ENCODE peak calls at places on chromosomes 4 and X, in eight cellular contexts. One of them, this sample, is unnamed.
A peak's percentile ranks its signal among the peaks of the same experiment; 100 is the strongest.

GRCh38 chrX:133323450-133323849 is 91.8 kb downstream of the GPC4 start:
- DNase-seq in K562: no peak
- DNase-seq in heart left ventricle: no peak
- DNase-seq in A549: no peak
- DNase-seq in stomach: no peak
- DNase-seq in lower leg skin: no peak
- DNase-seq in tibial nerve: no peak
- DNase-seq in HCT116: no peak
- DNase-seq in this sample: no peak

GRCh38 chr4:47668810-47669408 is 169.0 kb downstream of the CORIN start:
- DNase-seq in K562: peak; percentile 51
- DNase-seq in heart left ventricle: no peak
- DNase-seq in A549: peak; percentile 44
- DNase-seq in stomach: no peak
- DNase-seq in lower leg skin: no peak
- DNase-seq in tibial nerve: peak; percentile 64
- DNase-seq in HCT116: peak; percentile 36
- DNase-seq in this sample: peak; percentile 76

GRCh38 chrX:80799616-80800015 is 10.1 kb downstream of the BRWD3 start:
- DNase-seq in K562: no peak
- DNase-seq in heart left ventricle: no peak
- DNase-seq in A549: no peak
- DNase-seq in stomach: no peak
- DNase-seq in lower leg skin: no peak
- DNase-seq in tibial nerve: no peak
- DNase-seq in HCT116: no peak
- DNase-seq in this sample: no peak

GRCh38 chr4:947491-947971 is 15.3 kb downstream of the TMEM175 start:
- DNase-seq in K562: no peak
- DNase-seq in heart left ventricle: no peak
- DNase-seq in A549: no peak
- DNase-seq in stomach: no peak
- DNase-seq in lower leg skin: peak; percentile 80
- DNase-seq in tibial nerve: no peak
- DNase-seq in HCT116: no peak
- DNase-seq in this sample: no peak

GRCh38 chr4:119623025-119623424 is 5.6 kb downstream of the PDE5A start:
- DNase-seq in K562: no peak
- DNase-seq in heart left ventricle: no peak
- DNase-seq in A549: no peak
- DNase-seq in stomach: no peak
- DNase-seq in lower leg skin: no peak
- DNase-seq in tibial nerve: no peak
- DNase-seq in HCT116: no peak
- DNase-seq in this sample: peak; percentile 30

GRCh38 chrX:47566841-47567240 is 5.8 kb downstream of the ARAF start:
- DNase-seq in K562: no peak
- DNase-seq in heart left ventricle: no peak
- DNase-seq in A549: no peak
- DNase-seq in stomach: no peak
- DNase-seq in lower leg skin: no peak
- DNase-seq in tibial nerve: no peak
- DNase-seq in HCT116: no peak
- DNase-seq in this sample: no peak

GRCh38 chr4:113117346-113117677 is 67.9 kb downstream of the ANK2 start:
- DNase-seq in K562: no peak
- DNase-seq in heart left ventricle: no peak
- DNase-seq in A549: no peak
- DNase-seq in stomach: no peak
- DNase-seq in lower leg skin: no peak
- DNase-seq in tibial nerve: no peak
- DNase-seq in HCT116: no peak
- DNase-seq in this sample: no peak

GRCh38 chr4:8555716-8556115 is 24.5 kb upstream of the GPR78 start:
- DNase-seq in K562: no peak
- DNase-seq in heart left ventricle: no peak
- DNase-seq in A549: no peak
- DNase-seq in stomach: no peak
- DNase-seq in lower leg skin: no peak
- DNase-seq in tibial nerve: no peak
- DNase-seq in HCT116: no peak
- DNase-seq in this sample: no peak

GRCh38 chr4:89111833-89112563 is 665 bp downstream of the TIGD2 start:
- DNase-seq in K562: no peak
- DNase-seq in heart left ventricle: no peak
- DNase-seq in A549: peak; percentile 69
- DNase-seq in stomach: no peak
- DNase-seq in lower leg skin: no peak
- DNase-seq in tibial nerve: no peak
- DNase-seq in HCT116: no peak
- DNase-seq in this sample: peak; percentile 97

GRCh38 chr4:179125870-179126269 is 1683.6 kb upstream of the AGA start:
- DNase-seq in K562: no peak
- DNase-seq in heart left ventricle: no peak
- DNase-seq in A549: no peak
- DNase-seq in stomach: no peak
- DNase-seq in lower leg skin: no peak
- DNase-seq in tibial nerve: no peak
- DNase-seq in HCT116: no peak
- DNase-seq in this sample: no peak

GRCh38 chr4:186067757-186068385 is 1.1 kb upstream of the TLR3 start:
- DNase-seq in K562: no peak
- DNase-seq in heart left ventricle: no peak
- DNase-seq in A549: peak; percentile 70
- DNase-seq in stomach: peak; percentile 79
- DNase-seq in lower leg skin: peak; percentile 89
- DNase-seq in tibial nerve: peak; percentile 48
- DNase-seq in HCT116: peak; percentile 64
- DNase-seq in this sample: peak; percentile 68

GRCh38 chr4:52957220-52957686 is 95.1 kb downstream of the RASL11B start:
- DNase-seq in K562: no peak
- DNase-seq in heart left ventricle: no peak
- DNase-seq in A549: no peak
- DNase-seq in stomach: no peak
- DNase-seq in lower leg skin: no peak
- DNase-seq in tibial nerve: no peak
- DNase-seq in HCT116: no peak
- DNase-seq in this sample: no peak

GRCh38 chr4:67713531-67714247 is 12.7 kb upstream of the UBA6 start:
- DNase-seq in K562: peak; percentile 42
- DNase-seq in heart left ventricle: no peak
- DNase-seq in A549: peak; percentile 45
- DNase-seq in stomach: no peak
- DNase-seq in lower leg skin: no peak
- DNase-seq in tibial nerve: no peak
- DNase-seq in HCT116: no peak
- DNase-seq in this sample: peak; percentile 42

GRCh38 chr4:8330821-8331566 is 61.4 kb downstream of the HTRA3 start:
- DNase-seq in K562: no peak
- DNase-seq in heart left ventricle: peak; percentile 87
- DNase-seq in A549: no peak
- DNase-seq in stomach: peak; percentile 25
- DNase-seq in lower leg skin: peak; percentile 87
- DNase-seq in tibial nerve: no peak
- DNase-seq in HCT116: no peak
- DNase-seq in this sample: peak; percentile 54

GRCh38 chrX:97074400-97074799 is 190.7 kb downstream of the RPA4 start:
- DNase-seq in K562: no peak
- DNase-seq in heart left ventricle: no peak
- DNase-seq in A549: no peak
- DNase-seq in stomach: no peak
- DNase-seq in lower leg skin: no peak
- DNase-seq in tibial nerve: no peak
- DNase-seq in HCT116: no peak
- DNase-seq in this sample: no peak

GRCh38 chr4:71468086-71468485 is 129.3 kb downstream of the SLC4A4 start:
- DNase-seq in K562: no peak
- DNase-seq in heart left ventricle: no peak
- DNase-seq in A549: no peak
- DNase-seq in stomach: no peak
- DNase-seq in lower leg skin: no peak
- DNase-seq in tibial nerve: no peak
- DNase-seq in HCT116: no peak
- DNase-seq in this sample: no peak

DNA sequence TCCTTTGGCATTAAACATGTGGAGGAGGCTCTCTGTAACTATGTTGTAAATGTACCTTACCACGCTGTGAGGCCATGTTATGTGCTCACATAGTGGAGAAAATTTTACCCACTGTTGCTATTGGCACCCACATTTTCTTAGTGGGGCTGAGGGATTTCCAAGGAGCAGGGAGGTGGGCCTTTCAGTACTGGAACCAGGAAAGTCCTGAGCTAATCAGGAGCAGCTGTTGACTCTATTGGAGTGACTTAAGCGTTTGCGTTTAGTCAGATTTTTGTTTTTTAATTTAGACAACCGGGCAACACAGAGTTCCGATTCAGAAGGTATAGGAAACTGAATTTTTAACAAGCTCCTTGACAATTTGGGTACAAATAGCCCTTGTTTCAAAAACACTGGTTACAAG is 30.7 kb upstream of the WDR17 start:
- DNase-seq in K562: no peak
- DNase-seq in heart left ventricle: no peak
- DNase-seq in A549: no peak
- DNase-seq in stomach: no peak
- DNase-seq in lower leg skin: no peak
- DNase-seq in tibial nerve: no peak
- DNase-seq in HCT116: no peak
- DNase-seq in this sample: no peak
- H3K4me3 ChIP-seq in K562: no peak overlapping the region
- H3K4me3 ChIP-seq in heart left ventricle: no peak overlapping the region
- H3K4me3 ChIP-seq in A549: no peak overlapping the region
- H3K4me3 ChIP-seq in stomach: no peak overlapping the region
- H3K4me3 ChIP-seq in lower leg skin: no peak overlapping the region
- H3K4me3 ChIP-seq in tibial nerve: no peak overlapping the region
- H3K4me3 ChIP-seq in HCT116: no peak overlapping the region
- H3K4me3 ChIP-seq in this sample: no peak overlapping the region

DNA sequence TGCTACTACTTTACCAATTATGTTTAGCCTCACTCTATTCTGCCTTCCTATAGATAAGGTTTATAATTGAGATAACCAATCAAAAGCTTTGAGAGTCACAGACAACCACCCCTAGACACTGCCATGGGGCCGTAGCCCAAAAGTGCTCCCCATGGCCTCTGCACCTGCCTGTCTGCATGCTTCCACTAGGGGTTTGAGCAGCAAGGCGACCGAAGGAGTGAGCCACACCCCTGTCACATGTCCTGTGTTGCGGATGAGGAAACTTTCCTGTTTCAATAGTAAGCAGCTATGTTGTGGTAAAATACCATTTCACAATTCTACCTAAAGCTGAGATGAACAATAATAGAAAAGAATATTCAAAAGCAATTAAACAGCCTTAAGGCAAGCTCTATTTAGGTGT is 856.0 kb upstream of the FRG1 start:
- DNase-seq in K562: no peak
- DNase-seq in heart left ventricle: no peak
- DNase-seq in A549: peak; percentile 5
- DNase-seq in stomach: no peak
- DNase-seq in lower leg skin: no peak
- DNase-seq in tibial nerve: no peak
- DNase-seq in HCT116: peak; percentile 33
- DNase-seq in this sample: no peak
- TF ChIP-seq CTCF in K562: no peak
- TF ChIP-seq CTCF in heart left ventricle: no peak
- TF ChIP-seq CTCF in A549: no peak
- TF ChIP-seq CTCF in stomach: no peak
- TF ChIP-seq CTCF in lower leg skin: no peak
- TF ChIP-seq CTCF in tibial nerve: no peak
- TF ChIP-seq CTCF in HCT116: peak; percentile 54
- TF ChIP-seq CTCF in this sample: no peak

GRCh38 chr4:125827338-125828074 is 512.8 kb downstream of the FAT4 start:
- DNase-seq in K562: no peak
- DNase-seq in heart left ventricle: no peak
- DNase-seq in A549: no peak
- DNase-seq in stomach: no peak
- DNase-seq in lower leg skin: no peak
- DNase-seq in tibial nerve: no peak
- DNase-seq in HCT116: no peak
- DNase-seq in this sample: no peak
- H3K4me3 ChIP-seq in K562: no peak overlapping the region
- H3K4me3 ChIP-seq in heart left ventricle: no peak overlapping the region
- H3K4me3 ChIP-seq in A549: no peak overlapping the region
- H3K4me3 ChIP-seq in stomach: no peak overlapping the region
- H3K4me3 ChIP-seq in lower leg skin: no peak overlapping the region
- H3K4me3 ChIP-seq in tibial nerve: no peak overlapping the region
- H3K4me3 ChIP-seq in HCT116: no peak overlapping the region
- H3K4me3 ChIP-seq in this sample: no peak overlapping the region

GRCh38 chr4:78612398-78613005 is 60.9 kb downstream of the ANXA3 start:
- DNase-seq in K562: no peak
- DNase-seq in heart left ventricle: no peak
- DNase-seq in A549: peak; percentile 41
- DNase-seq in stomach: no peak
- DNase-seq in lower leg skin: no peak
- DNase-seq in tibial nerve: peak; percentile 46
- DNase-seq in HCT116: no peak
- DNase-seq in this sample: peak; percentile 79

GRCh38 chr4:78611215-78611558 is 59.6 kb downstream of the ANXA3 start:
- DNase-seq in K562: no peak
- DNase-seq in heart left ventricle: no peak
- DNase-seq in A549: no peak
- DNase-seq in stomach: no peak
- DNase-seq in lower leg skin: no peak
- DNase-seq in tibial nerve: no peak
- DNase-seq in HCT116: no peak
- DNase-seq in this sample: no peak

GRCh38 chr4:78610546-78611214 is 59.1 kb downstream of the ANXA3 start:
- DNase-seq in K562: peak; percentile 43
- DNase-seq in heart left ventricle: no peak
- DNase-seq in A549: no peak
- DNase-seq in stomach: no peak
- DNase-seq in lower leg skin: no peak
- DNase-seq in tibial nerve: no peak
- DNase-seq in HCT116: no peak
- DNase-seq in this sample: peak; percentile 48

GRCh38 chr4:78616046-78616498 is 64.5 kb downstream of the ANXA3 start:
- DNase-seq in K562: no peak
- DNase-seq in heart left ventricle: no peak
- DNase-seq in A549: no peak
- DNase-seq in stomach: no peak
- DNase-seq in lower leg skin: no peak
- DNase-seq in tibial nerve: no peak
- DNase-seq in HCT116: no peak
- DNase-seq in this sample: peak; percentile 82

DNA sequence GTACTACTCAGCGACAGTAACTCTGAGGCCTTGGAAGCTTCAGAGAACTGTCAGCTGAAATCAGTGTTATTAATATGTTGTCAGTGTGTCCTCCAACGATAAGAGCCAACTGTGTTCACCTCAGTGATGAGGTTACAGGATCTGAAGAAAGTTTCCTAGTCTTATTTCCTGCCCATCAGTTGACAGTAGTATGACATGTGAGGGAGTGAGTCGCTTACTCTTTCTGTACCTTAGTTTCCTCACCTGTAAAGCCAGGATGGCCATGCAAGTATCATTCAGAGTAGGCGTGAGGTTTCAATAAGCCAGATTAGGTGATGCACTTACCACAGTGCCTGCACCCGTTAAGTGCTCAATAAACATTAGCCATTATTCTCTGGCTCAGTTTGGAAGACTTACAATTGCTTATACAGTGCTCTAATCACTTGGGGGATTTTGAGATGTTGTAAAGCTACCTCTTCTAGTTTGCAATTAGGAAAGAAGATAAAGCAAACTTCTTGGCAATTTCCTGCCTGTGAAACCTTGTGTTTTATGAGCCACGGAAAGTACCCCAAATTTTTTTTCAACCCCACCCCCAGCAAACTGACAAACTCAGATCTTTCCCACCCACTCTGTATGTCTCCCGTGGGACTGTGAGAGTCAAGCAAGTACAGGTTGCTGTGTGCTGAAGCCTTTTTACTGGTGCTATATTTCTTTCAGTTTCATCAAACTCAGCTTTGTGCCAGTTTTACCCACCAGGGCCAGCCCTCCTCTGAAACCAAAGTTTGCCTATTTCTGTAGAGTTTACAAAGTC is 62.1 kb downstream of the ANXA3 start:
- DNase-seq in K562: peak; percentile 33
- DNase-seq in heart left ventricle: no peak
- DNase-seq in A549: no peak
- DNase-seq in stomach: no peak
- DNase-seq in lower leg skin: no peak
- DNase-seq in tibial nerve: no peak
- DNase-seq in HCT116: no peak
- DNase-seq in this sample: no peak
- TF ChIP-seq CTCF in K562: no peak
- TF ChIP-seq CTCF in heart left ventricle: no peak
- TF ChIP-seq CTCF in A549: no peak
- TF ChIP-seq CTCF in stomach: no peak
- TF ChIP-seq CTCF in lower leg skin: no peak
- TF ChIP-seq CTCF in tibial nerve: no peak
- TF ChIP-seq CTCF in HCT116: no peak
- TF ChIP-seq CTCF in this sample: no peak